ENCODE peak calls at places on chromosomes 7 and 10, in five cellular contexts. One of them, this sample, is unnamed.

GRCh38 chr7:98294798-98295382 is 13.4 kb downstream of the BRI3 start:
- DNase-seq in OCI-M1: peak
- DNase-seq in activated CD8-positive, alpha-beta memory T cell treated with anti-CD3 and anti-CD28 coated beads, Interleukin-2, amount 50 U/mL, for 4 hours: no peak
- DNase-seq in stimulated activated CD8-positive, alpha-beta memory T cell treated with anti-CD3 and anti-CD28 coated beads, Interleukin-2, amount 100 ng/mL, for 48 hours: peak
- DNase-seq in activated CD4-positive, CD25-positive, alpha-beta regulatory T cell: no peak
- DNase-seq in this sample: peak

GRCh38 chr7:16422100-16422430 is 727 bp upstream of the CRPPA start:
- DNase-seq in OCI-M1: peak
- DNase-seq in activated CD8-positive, alpha-beta memory T cell treated with anti-CD3 and anti-CD28 coated beads, Interleukin-2, amount 50 U/mL, for 4 hours: no peak
- DNase-seq in stimulated activated CD8-positive, alpha-beta memory T cell treated with anti-CD3 and anti-CD28 coated beads, Interleukin-2, amount 100 ng/mL, for 48 hours: no peak
- DNase-seq in activated CD4-positive, CD25-positive, alpha-beta regulatory T cell: no peak
- DNase-seq in this sample: peak

GRCh38 chr7:110922906-110923305 is 168.0 kb upstream of the LRRN3 start:
- DNase-seq in OCI-M1: no peak
- DNase-seq in activated CD8-positive, alpha-beta memory T cell treated with anti-CD3 and anti-CD28 coated beads, Interleukin-2, amount 50 U/mL, for 4 hours: no peak
- DNase-seq in stimulated activated CD8-positive, alpha-beta memory T cell treated with anti-CD3 and anti-CD28 coated beads, Interleukin-2, amount 100 ng/mL, for 48 hours: no peak
- DNase-seq in activated CD4-positive, CD25-positive, alpha-beta regulatory T cell: no peak
- DNase-seq in this sample: peak

GRCh38 chr7:151382079-151382885 is 27.6 kb downstream of the WDR86 start:
- DNase-seq in OCI-M1: no peak
- DNase-seq in activated CD8-positive, alpha-beta memory T cell treated with anti-CD3 and anti-CD28 coated beads, Interleukin-2, amount 50 U/mL, for 4 hours: no peak
- DNase-seq in stimulated activated CD8-positive, alpha-beta memory T cell treated with anti-CD3 and anti-CD28 coated beads, Interleukin-2, amount 100 ng/mL, for 48 hours: no peak
- DNase-seq in activated CD4-positive, CD25-positive, alpha-beta regulatory T cell: no peak
- DNase-seq in this sample: no peak

GRCh38 chr10:43857206-43857952 is 208.7 kb upstream of the ZNF32 start:
- DNase-seq in OCI-M1: peak
- DNase-seq in activated CD8-positive, alpha-beta memory T cell treated with anti-CD3 and anti-CD28 coated beads, Interleukin-2, amount 50 U/mL, for 4 hours: no peak
- DNase-seq in stimulated activated CD8-positive, alpha-beta memory T cell treated with anti-CD3 and anti-CD28 coated beads, Interleukin-2, amount 100 ng/mL, for 48 hours: no peak
- DNase-seq in activated CD4-positive, CD25-positive, alpha-beta regulatory T cell: no peak
- DNase-seq in this sample: no peak

GRCh38 chr7:46003896-46004875 is 83.1 kb upstream of the IGFBP3 start:
- DNase-seq in OCI-M1: no peak
- DNase-seq in activated CD8-positive, alpha-beta memory T cell treated with anti-CD3 and anti-CD28 coated beads, Interleukin-2, amount 50 U/mL, for 4 hours: no peak
- DNase-seq in stimulated activated CD8-positive, alpha-beta memory T cell treated with anti-CD3 and anti-CD28 coated beads, Interleukin-2, amount 100 ng/mL, for 48 hours: no peak
- DNase-seq in activated CD4-positive, CD25-positive, alpha-beta regulatory T cell: no peak
- DNase-seq in this sample: peak

GRCh38 chr7:86942081-86942480 is 117.4 kb downstream of the ELAPOR2 start:
- DNase-seq in OCI-M1: no peak
- DNase-seq in activated CD8-positive, alpha-beta memory T cell treated with anti-CD3 and anti-CD28 coated beads, Interleukin-2, amount 50 U/mL, for 4 hours: no peak
- DNase-seq in stimulated activated CD8-positive, alpha-beta memory T cell treated with anti-CD3 and anti-CD28 coated beads, Interleukin-2, amount 100 ng/mL, for 48 hours: no peak
- DNase-seq in activated CD4-positive, CD25-positive, alpha-beta regulatory T cell: no peak
- DNase-seq in this sample: peak

GRCh38 chr10:83222832-83223742 is 916.2 kb upstream of the GHITM start:
- DNase-seq in OCI-M1: no peak
- DNase-seq in activated CD8-positive, alpha-beta memory T cell treated with anti-CD3 and anti-CD28 coated beads, Interleukin-2, amount 50 U/mL, for 4 hours: no peak
- DNase-seq in stimulated activated CD8-positive, alpha-beta memory T cell treated with anti-CD3 and anti-CD28 coated beads, Interleukin-2, amount 100 ng/mL, for 48 hours: no peak
- DNase-seq in activated CD4-positive, CD25-positive, alpha-beta regulatory T cell: no peak
- DNase-seq in this sample: no peak

GRCh38 chr7:136555933-136556332 is 312.5 kb upstream of the CHRM2 start:
- DNase-seq in OCI-M1: no peak
- DNase-seq in activated CD8-positive, alpha-beta memory T cell treated with anti-CD3 and anti-CD28 coated beads, Interleukin-2, amount 50 U/mL, for 4 hours: no peak
- DNase-seq in stimulated activated CD8-positive, alpha-beta memory T cell treated with anti-CD3 and anti-CD28 coated beads, Interleukin-2, amount 100 ng/mL, for 48 hours: no peak
- DNase-seq in activated CD4-positive, CD25-positive, alpha-beta regulatory T cell: no peak
- DNase-seq in this sample: peak

GRCh38 chr10:50421026-50421719 is 169.9 kb upstream of the ASAH2 start:
- DNase-seq in OCI-M1: peak
- DNase-seq in activated CD8-positive, alpha-beta memory T cell treated with anti-CD3 and anti-CD28 coated beads, Interleukin-2, amount 50 U/mL, for 4 hours: peak
- DNase-seq in stimulated activated CD8-positive, alpha-beta memory T cell treated with anti-CD3 and anti-CD28 coated beads, Interleukin-2, amount 100 ng/mL, for 48 hours: no peak
- DNase-seq in activated CD4-positive, CD25-positive, alpha-beta regulatory T cell: peak
- DNase-seq in this sample: peak

GRCh38 chr10:12543589-12543988 is 194.2 kb downstream of the CAMK1D start:
- DNase-seq in OCI-M1: no peak
- DNase-seq in activated CD8-positive, alpha-beta memory T cell treated with anti-CD3 and anti-CD28 coated beads, Interleukin-2, amount 50 U/mL, for 4 hours: no peak
- DNase-seq in stimulated activated CD8-positive, alpha-beta memory T cell treated with anti-CD3 and anti-CD28 coated beads, Interleukin-2, amount 100 ng/mL, for 48 hours: no peak
- DNase-seq in activated CD4-positive, CD25-positive, alpha-beta regulatory T cell: no peak
- DNase-seq in this sample: no peak

GRCh38 chr10:58066126-58066525 is 201.6 kb downstream of the IPMK start:
- DNase-seq in OCI-M1: no peak
- DNase-seq in activated CD8-positive, alpha-beta memory T cell treated with anti-CD3 and anti-CD28 coated beads, Interleukin-2, amount 50 U/mL, for 4 hours: no peak
- DNase-seq in stimulated activated CD8-positive, alpha-beta memory T cell treated with anti-CD3 and anti-CD28 coated beads, Interleukin-2, amount 100 ng/mL, for 48 hours: no peak
- DNase-seq in activated CD4-positive, CD25-positive, alpha-beta regulatory T cell: no peak
- DNase-seq in this sample: no peak

GRCh38 chr7:28685660-28686417 is 272.3 kb downstream of the TRIL start:
- DNase-seq in OCI-M1: peak
- DNase-seq in activated CD8-positive, alpha-beta memory T cell treated with anti-CD3 and anti-CD28 coated beads, Interleukin-2, amount 50 U/mL, for 4 hours: no peak
- DNase-seq in stimulated activated CD8-positive, alpha-beta memory T cell treated with anti-CD3 and anti-CD28 coated beads, Interleukin-2, amount 100 ng/mL, for 48 hours: no peak
- DNase-seq in activated CD4-positive, CD25-positive, alpha-beta regulatory T cell: no peak
- DNase-seq in this sample: peak

GRCh38 chr7:131105294-131105802 is 222.3 kb upstream of the MKLN1 start:
- DNase-seq in OCI-M1: no peak
- DNase-seq in activated CD8-positive, alpha-beta memory T cell treated with anti-CD3 and anti-CD28 coated beads, Interleukin-2, amount 50 U/mL, for 4 hours: no peak
- DNase-seq in stimulated activated CD8-positive, alpha-beta memory T cell treated with anti-CD3 and anti-CD28 coated beads, Interleukin-2, amount 100 ng/mL, for 48 hours: no peak
- DNase-seq in activated CD4-positive, CD25-positive, alpha-beta regulatory T cell: no peak
- DNase-seq in this sample: no peak

GRCh38 chr7:67937717-67938191 is 941.1 kb downstream of the TYW1 start:
- DNase-seq in OCI-M1: no peak
- DNase-seq in activated CD8-positive, alpha-beta memory T cell treated with anti-CD3 and anti-CD28 coated beads, Interleukin-2, amount 50 U/mL, for 4 hours: no peak
- DNase-seq in stimulated activated CD8-positive, alpha-beta memory T cell treated with anti-CD3 and anti-CD28 coated beads, Interleukin-2, amount 100 ng/mL, for 48 hours: no peak
- DNase-seq in activated CD4-positive, CD25-positive, alpha-beta regulatory T cell: no peak
- DNase-seq in this sample: peak

GRCh38 chr10:119263966-119264621 is 56.7 kb downstream of the GRK5 start:
- DNase-seq in OCI-M1: no peak
- DNase-seq in activated CD8-positive, alpha-beta memory T cell treated with anti-CD3 and anti-CD28 coated beads, Interleukin-2, amount 50 U/mL, for 4 hours: no peak
- DNase-seq in stimulated activated CD8-positive, alpha-beta memory T cell treated with anti-CD3 and anti-CD28 coated beads, Interleukin-2, amount 100 ng/mL, for 48 hours: no peak
- DNase-seq in activated CD4-positive, CD25-positive, alpha-beta regulatory T cell: no peak
- DNase-seq in this sample: no peak

GRCh38 chr10:75191821-75192568 is 18.6 kb upstream of the VDAC2 start:
- DNase-seq in OCI-M1: peak
- DNase-seq in activated CD8-positive, alpha-beta memory T cell treated with anti-CD3 and anti-CD28 coated beads, Interleukin-2, amount 50 U/mL, for 4 hours: no peak
- DNase-seq in stimulated activated CD8-positive, alpha-beta memory T cell treated with anti-CD3 and anti-CD28 coated beads, Interleukin-2, amount 100 ng/mL, for 48 hours: no peak
- DNase-seq in activated CD4-positive, CD25-positive, alpha-beta regulatory T cell: no peak
- DNase-seq in this sample: peak

GRCh38 chr10:96745950-96746349 is 25.6 kb upstream of the PIK3AP1 start:
- DNase-seq in OCI-M1: no peak
- DNase-seq in activated CD8-positive, alpha-beta memory T cell treated with anti-CD3 and anti-CD28 coated beads, Interleukin-2, amount 50 U/mL, for 4 hours: no peak
- DNase-seq in stimulated activated CD8-positive, alpha-beta memory T cell treated with anti-CD3 and anti-CD28 coated beads, Interleukin-2, amount 100 ng/mL, for 48 hours: no peak
- DNase-seq in activated CD4-positive, CD25-positive, alpha-beta regulatory T cell: no peak
- DNase-seq in this sample: no peak

GRCh38 chr10:114704720-114705119 is 46.6 kb upstream of the ABLIM1 start:
- DNase-seq in OCI-M1: no peak
- DNase-seq in activated CD8-positive, alpha-beta memory T cell treated with anti-CD3 and anti-CD28 coated beads, Interleukin-2, amount 50 U/mL, for 4 hours: no peak
- DNase-seq in stimulated activated CD8-positive, alpha-beta memory T cell treated with anti-CD3 and anti-CD28 coated beads, Interleukin-2, amount 100 ng/mL, for 48 hours: no peak
- DNase-seq in activated CD4-positive, CD25-positive, alpha-beta regulatory T cell: no peak
- DNase-seq in this sample: no peak